ENCODE peak calls at places on chromosomes 12 and 14, in four cellular contexts. L is stomach, A is mammary epithelial cell, I is IMR-90. X is an unnamed sample.

GRCh38 chr14:56482306-56482705 is 97.3 kb upstream of the TMEM260 start:
- DNase-seq in L (no peak), A (no peak), I (peak), X (no peak)

GRCh38 chr12:80154261-80154660 is 54.9 kb downstream of the OTOGL start:
- DNase-seq in L (no peak), A (peak), I (peak), X (no peak)

GRCh38 chr12:22334696-22335290 is at the start of gene ST8SIA1:
- DNase-seq in L (peak), A (peak), I (no peak), X (peak)

GRCh38 chr14:100540141-100540925 is 46.9 kb downstream of the BEGAIN start:
- DNase-seq in L (no peak), A (no peak), I (no peak), X (no peak)

GRCh38 chr14:87996276-87996592 is 3.3 kb upstream of the GALC start:
- DNase-seq in L (no peak), A (no peak), I (peak), X (no peak)

GRCh38 chr12:77845831-77846230 is 15.1 kb downstream of the NAV3 start:
- DNase-seq in L (no peak), A (peak), I (peak), X (no peak)

GRCh38 chr14:104971447-104972240 is 6.5 kb downstream of the AHNAK2 start:
- DNase-seq in L (no peak), A (no peak), I (no peak), X (no peak)

GRCh38 chr12:16881986-16882385 is 276.0 kb upstream of the LMO3 start:
- DNase-seq in L (no peak), A (no peak), I (no peak), X (no peak)

GRCh38 chr14:76486251-76486743 is 110.4 kb downstream of the ESRRB start:
- DNase-seq in L (no peak), A (no peak), I (no peak), X (no peak)

GRCh38 chr12:92759634-92760268 is 57.0 kb downstream of the PLEKHG7 start:
- DNase-seq in L (no peak), A (peak), I (peak), X (no peak)

GRCh38 chr14:56205906-56206305 is 87.7 kb downstream of the PELI2 start:
- DNase-seq in L (no peak), A (no peak), I (no peak), X (no peak)

GRCh38 chr14:68312884-68313725 is 479.8 kb downstream of the ZFP36L1 start:
- DNase-seq in L (no peak), A (no peak), I (no peak), X (no peak)

GRCh38 chr14:92632546-92633273 is 115.7 kb downstream of the LGMN start:
- DNase-seq in L (no peak), A (no peak), I (no peak), X (no peak)

GRCh38 chr12:42039146-42039545 is 105.5 kb downstream of the GXYLT1 start:
- DNase-seq in L (no peak), A (peak), I (peak), X (no peak)

GRCh38 chr14:71271166-71271945 is 364.1 kb downstream of the PCNX1 start:
- DNase-seq in L (no peak), A (no peak), I (no peak), X (no peak)

GRCh38 chr14:95095991-95096390 is 61.3 kb downstream of the DICER1 start:
- DNase-seq in L (no peak), A (no peak), I (no peak), X (no peak)

GRCh38 chr14:89420502-89420901 is 3.5 kb upstream of the FOXN3 start:
- DNase-seq in L (no peak), A (no peak), I (no peak), X (no peak)

GRCh38 chr14:100011568-100012325 is 53.5 kb upstream of the EVL start:
- DNase-seq in L (no peak), A (no peak), I (peak), X (no peak)

GRCh38 chr12:103075848-103076247 is 118.4 kb downstream of the ASCL1 start:
- DNase-seq in L (no peak), A (no peak), I (no peak), X (no peak)

GRCh38 chr14:99819514-99819913 is 26.3 kb downstream of the EML1 start:
- DNase-seq in L (no peak), A (no peak), I (no peak), X (no peak)

GRCh38 chr14:67644428-67644827 is 24.7 kb downstream of the ARG2 start:
- DNase-seq in L (no peak), A (no peak), I (peak), X (no peak)

GRCh38 chr12:88579941-88580871 is at the start of gene KITLG:
- DNase-seq in L (peak), A (peak), I (peak), X (peak)

GRCh38 chr14:32468955-32469354 is 139.9 kb downstream of the AKAP6 start:
- DNase-seq in L (no peak), A (peak), I (peak), X (no peak)

GRCh38 chr12:74941678-74942077 is 268.0 kb downstream of the KCNC2 start:
- DNase-seq in L (no peak), A (no peak), I (no peak), X (no peak)

GRCh38 chr12:40351976-40352375 is 127.2 kb downstream of the LRRK2 start:
- DNase-seq in L (no peak), A (no peak), I (peak), X (no peak)

GRCh38 chr12:117036046-117036445 is 63.2 kb downstream of the TESC start:
- DNase-seq in L (no peak), A (no peak), I (no peak), X (no peak)

GRCh38 chr14:106318700-106319099 is 792.3 kb downstream of the TMEM121 start:
- DNase-seq in L (no peak), A (no peak), I (no peak), X (no peak)

GRCh38 chr12:118060301-118061010 is 523 bp downstream of the WSB2 start:
- DNase-seq in L (peak), A (peak), I (no peak), X (peak)

GRCh38 chr12:50787618-50788017 is 23.7 kb downstream of the ATF1 start:
- DNase-seq in L (no peak), A (no peak), I (no peak), X (no peak)

GRCh38 chr14:54211562-54212308 is 185.1 kb upstream of the CDKN3 start:
- DNase-seq in L (no peak), A (peak), I (peak), X (no peak)

GRCh38 chr12:46609281-46609623 is 216.5 kb downstream of the SLC38A4 start:
- DNase-seq in L (no peak), A (no peak), I (no peak), X (no peak)

GRCh38 chr12:8822298-8822697 is at the start of gene A2ML1:
- DNase-seq in L (no peak), A (peak), I (no peak), X (no peak)

GRCh38 chr12:53696285-53696654 is 20.4 kb upstream of the ATP5MC2 start:
- DNase-seq in L (peak), A (peak), I (peak), X (peak)

GRCh38 chr12:113586461-113586860 is 114.8 kb upstream of the LHX5 start:
- DNase-seq in L (no peak), A (no peak), I (no peak), X (no peak)

GRCh38 chr12:124777399-124778372 is 86.0 kb downstream of the SCARB1 start:
- DNase-seq in L (no peak), A (no peak), I (no peak), X (no peak)

GRCh38 chr12:56114084-56114483 is 2.3 kb upstream of the RPL41 start:
- DNase-seq in L (no peak), A (no peak), I (no peak), X (no peak)

GRCh38 chr12:130752692-130753230 is 36.7 kb upstream of the RIMBP2 start:
- DNase-seq in L (no peak), A (no peak), I (no peak), X (no peak)

GRCh38 chr14:104290756-104291122 is 152.4 kb downstream of the KIF26A start:
- DNase-seq in L (no peak), A (no peak), I (no peak), X (no peak)

GRCh38 chr12:123573870-123574269 is 10.5 kb upstream of the TMED2 start:
- DNase-seq in L (no peak), A (no peak), I (no peak), X (no peak)

GRCh38 chr12:4849024-4849594 is 60.6 kb upstream of the KCNA1 start:
- DNase-seq in L (no peak), A (peak), I (peak), X (no peak)

DNA sequence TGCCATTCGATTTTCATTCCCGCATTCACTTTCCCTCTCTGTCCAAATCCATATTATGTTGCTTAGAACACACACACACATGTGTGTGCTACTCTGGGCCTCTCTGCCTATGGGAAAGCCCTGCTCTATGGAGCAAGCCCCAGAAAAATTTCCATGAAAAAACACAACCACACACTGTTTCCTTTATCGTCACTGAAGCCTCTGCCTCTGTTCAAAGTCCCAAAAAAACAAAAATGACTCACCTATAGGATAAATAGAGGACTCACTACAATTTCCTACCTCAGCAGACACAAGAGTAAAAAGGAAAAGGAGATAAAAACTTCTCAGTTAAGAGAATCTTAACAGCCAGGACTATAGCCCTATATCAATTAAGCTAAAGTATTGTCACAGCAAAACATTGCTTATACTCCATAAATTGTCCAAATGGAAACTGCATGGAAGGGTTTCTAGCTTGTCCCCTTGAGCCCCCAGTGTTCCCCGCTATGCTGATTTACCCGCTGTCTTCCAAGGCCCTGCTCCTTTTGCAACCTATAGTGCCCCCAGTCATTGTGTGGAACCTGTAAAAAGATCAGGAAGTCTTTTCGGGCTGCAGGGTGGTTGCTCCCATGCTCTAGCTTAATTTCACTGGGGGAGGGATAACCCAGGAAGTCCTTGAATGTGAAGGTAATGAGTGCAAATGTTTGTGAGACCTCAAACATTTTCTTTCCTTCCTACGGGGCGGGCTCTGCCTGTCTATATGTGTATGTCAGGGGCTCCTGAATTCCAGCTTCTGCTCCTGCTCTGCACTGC is 11.1 kb upstream of the PIP4K2C start:
- DNase-seq in L (no peak), A (no peak), I (peak), X (no peak)
- H3K27ac ChIP-seq in L (no peak), A (no peak), I (no peak), X (no peak)

DNA sequence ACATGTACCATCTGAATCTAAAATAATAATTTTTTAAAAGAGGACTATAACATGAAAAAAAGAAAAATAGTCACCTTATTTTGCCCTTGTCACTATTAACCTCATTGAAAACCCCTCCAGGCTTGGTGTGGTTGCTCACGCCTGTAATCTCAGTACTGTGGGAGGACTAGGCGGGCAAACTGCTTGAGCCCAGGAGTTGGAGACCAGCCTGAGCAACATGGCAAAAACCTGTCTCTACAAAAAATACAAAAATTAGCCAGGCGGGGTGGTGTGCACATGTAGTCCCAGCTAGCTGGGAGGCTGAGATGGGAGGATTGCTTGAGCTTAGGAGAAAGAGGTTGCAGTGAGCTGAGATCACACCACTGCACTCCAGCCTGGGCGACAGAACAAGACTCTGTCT is 126.3 kb upstream of the KRAS start:
- DNase-seq in L (no peak), A (no peak), I (no peak), X (no peak)
- H3K27ac ChIP-seq in L (no peak), A (no peak), I (no peak), X (no peak)

GRCh38 chr12:47722926-47723631 is 2.2 kb downstream of the ENDOU start:
- DNase-seq in L (no peak), A (peak), I (no peak), X (no peak)
- H3K27ac ChIP-seq in L (no peak), A (no peak), I (no peak), X (peak)

GRCh38 chr14:61502459-61503093 is 181.2 kb downstream of the PRKCH start:
- DNase-seq in L (no peak), A (peak), I (no peak), X (no peak)

GRCh38 chr14:61504841-61505340 is 183.5 kb downstream of the PRKCH start:
- DNase-seq in L (no peak), A (no peak), I (no peak), X (no peak)

GRCh38 chr14:61500046-61500445 is 178.7 kb downstream of the PRKCH start:
- DNase-seq in L (no peak), A (no peak), I (no peak), X (no peak)

GRCh38 chr14:61503167-61503801 is 181.9 kb downstream of the PRKCH start:
- DNase-seq in L (no peak), A (peak), I (peak), X (no peak)

GRCh38 chr14:61501714-61502458 is 180.5 kb downstream of the PRKCH start:
- DNase-seq in L (no peak), A (no peak), I (no peak), X (no peak)
- H3K27ac ChIP-seq in L (no peak), A (peak), I (no peak), X (no peak)

DNA sequence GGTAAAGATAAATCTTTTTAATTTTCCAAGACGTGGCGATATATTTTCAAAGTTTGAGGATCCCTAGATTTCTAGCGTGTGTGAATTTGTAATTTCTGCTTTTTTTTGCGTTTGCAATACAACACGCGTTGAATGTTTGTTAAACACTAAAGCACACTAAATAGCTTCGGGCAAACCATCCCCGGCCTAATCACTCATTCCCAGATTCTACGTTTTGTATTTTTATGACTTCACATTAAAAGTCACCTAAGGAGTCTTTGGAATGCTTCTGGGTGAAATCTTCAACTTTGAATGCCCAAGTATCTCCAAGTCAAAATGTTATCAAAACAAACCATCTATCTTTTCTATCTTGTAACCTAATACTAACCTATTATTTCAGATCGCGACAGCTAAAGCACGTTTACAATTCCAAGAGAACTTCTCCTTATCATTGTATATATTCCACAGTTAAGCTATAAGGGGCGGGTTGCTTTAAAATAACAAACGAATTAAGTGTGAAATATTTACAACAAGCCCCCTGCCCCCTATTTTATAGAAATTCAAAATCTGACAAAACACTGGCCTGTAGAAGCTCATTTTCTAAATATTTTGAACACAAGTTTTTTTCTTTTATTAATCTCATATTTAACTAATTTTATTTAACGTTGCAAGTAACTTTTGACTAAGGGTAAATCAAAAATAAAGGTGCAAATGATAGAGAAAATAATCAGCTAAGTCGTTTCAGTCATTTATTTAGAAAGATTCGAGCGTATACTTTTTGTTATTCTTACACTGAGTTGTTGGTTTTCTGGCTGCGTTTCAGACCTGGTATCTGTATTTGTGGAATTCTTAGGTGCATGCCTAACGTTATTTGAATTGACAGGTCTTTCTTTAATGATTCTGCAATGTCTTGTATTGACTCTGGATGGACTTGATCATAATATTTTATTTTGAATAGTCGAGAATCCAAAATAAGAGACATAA is 1.2 kb downstream of the ALX1 start:
- DNase-seq in L (no peak), A (no peak), I (no peak), X (no peak)
- H3K27ac ChIP-seq in L (no peak), A (no peak), I (no peak), X (no peak)

GRCh38 chr12:115840159-115840558 is 437.3 kb downstream of the MED13L start:
- DNase-seq in L (no peak), A (no peak), I (no peak), X (no peak)
- H3K27ac ChIP-seq in L (no peak), A (no peak), I (no peak), X (no peak)

X was measured in substantia nigra.